ENCODE peak calls at places on chromosomes 16 and 17, in five cellular contexts. One of them, this sample, is unnamed. For H3K4me1, the result is how much of the 10 kb centered on the place peaks cover.

GRCh38 chr16:23423496-23424049 is 29.4 kb downstream of the COG7 start:
- DNase-seq in body of pancreas: peak
- DNase-seq in testis: peak
- DNase-seq in A549: peak
- DNase-seq in uterus: peak
- DNase-seq in this sample: peak

GRCh38 chr17:69669441-69670178 is 255.1 kb downstream of the MAP2K6 start:
- DNase-seq in testis: no peak
- DNase-seq in uterus: no peak
- DNase-seq in A549: no peak
- DNase-seq in body of pancreas: no peak
- DNase-seq in this sample: peak

GRCh38 chr17:20944014-20944905 is 98.6 kb downstream of the USP22 start:
- DNase-seq in uterus: no peak
- DNase-seq in testis: no peak
- DNase-seq in A549: no peak
- DNase-seq in body of pancreas: peak
- DNase-seq in this sample: peak

GRCh38 chr16:77211880-77212735 is 12.9 kb downstream of the SYCE1L start:
- DNase-seq in testis: peak
- DNase-seq in uterus: peak
- DNase-seq in body of pancreas: peak
- DNase-seq in A549: peak
- DNase-seq in this sample: peak

GRCh38 chr16:88068476-88069396 is 117.5 kb downstream of the BANP start:
- DNase-seq in A549: no peak
- DNase-seq in body of pancreas: no peak
- DNase-seq in uterus: no peak
- DNase-seq in testis: no peak
- DNase-seq in this sample: no peak

GRCh38 chr17:6374761-6375312 is 60.1 kb downstream of the AIPL1 start:
- DNase-seq in body of pancreas: peak
- DNase-seq in A549: peak
- DNase-seq in uterus: no peak
- DNase-seq in testis: no peak
- DNase-seq in this sample: no peak

GRCh38 chr16:26396511-26397235 is 670.1 kb upstream of the C16orf82 start:
- DNase-seq in A549: no peak
- DNase-seq in body of pancreas: no peak
- DNase-seq in testis: no peak
- DNase-seq in uterus: no peak
- DNase-seq in this sample: no peak

GRCh38 chr16:10202650-10203049 is 20.4 kb upstream of the GRIN2A start:
- DNase-seq in uterus: no peak
- DNase-seq in A549: no peak
- DNase-seq in body of pancreas: no peak
- DNase-seq in testis: no peak
- DNase-seq in this sample: no peak

GRCh38 chr16:952321-952720 is 18.5 kb downstream of the LMF1 start:
- DNase-seq in body of pancreas: no peak
- DNase-seq in testis: no peak
- DNase-seq in uterus: no peak
- DNase-seq in A549: no peak
- DNase-seq in this sample: no peak

GRCh38 chr17:29112780-29113295 is 67.4 kb downstream of the MYO18A start:
- DNase-seq in body of pancreas: peak
- DNase-seq in uterus: no peak
- DNase-seq in testis: no peak
- DNase-seq in A549: no peak
- DNase-seq in this sample: peak

DNA sequence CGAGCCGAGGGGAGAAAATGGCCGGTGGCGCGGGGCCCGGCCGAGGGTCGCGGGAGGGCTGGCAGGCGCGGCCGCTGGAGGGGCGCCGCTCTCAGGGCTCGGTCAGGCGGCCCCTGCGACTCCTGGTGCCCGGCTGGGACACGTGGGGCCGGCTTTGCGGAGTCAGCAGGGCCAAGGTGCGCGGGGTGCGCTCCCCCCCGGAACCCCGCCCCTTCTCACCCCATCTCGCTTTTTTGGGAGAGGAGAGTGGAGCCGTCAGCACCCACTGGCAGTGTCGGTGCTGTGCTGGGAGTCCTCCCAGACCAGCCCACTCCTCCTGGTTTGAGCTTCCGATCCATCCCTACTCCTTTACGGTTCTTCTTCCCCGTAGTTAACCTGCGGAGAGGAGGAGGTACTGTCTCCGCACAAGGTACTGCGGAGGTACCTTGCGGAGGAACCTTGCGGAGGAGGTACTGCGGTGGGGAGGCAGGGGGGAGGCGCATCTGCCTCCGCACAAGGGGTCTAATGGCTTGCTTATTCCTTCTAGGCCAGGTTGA is 19.0 kb upstream of the CBX8 start:
- DNase-seq in body of pancreas: no peak
- DNase-seq in A549: no peak
- DNase-seq in uterus: no peak
- DNase-seq in testis: no peak
- DNase-seq in this sample: no peak
- TF ChIP-seq POLR2A in body of pancreas: no peak
- TF ChIP-seq POLR2A in A549: no peak
- TF ChIP-seq POLR2A in uterus: no peak
- TF ChIP-seq POLR2A in testis: no peak
- TF ChIP-seq POLR2A in this sample: no peak

GRCh38 chr17:80826955-80827645 is 164.5 kb upstream of the CHMP6 start:
- DNase-seq in A549: peak
- DNase-seq in uterus: peak
- DNase-seq in testis: no peak
- DNase-seq in body of pancreas: no peak
- DNase-seq in this sample: peak
- TF ChIP-seq CTCF in A549: no peak
- TF ChIP-seq CTCF in uterus: no peak
- TF ChIP-seq CTCF in testis: no peak
- TF ChIP-seq CTCF in body of pancreas: no peak
- TF ChIP-seq CTCF in this sample: no peak

DNA sequence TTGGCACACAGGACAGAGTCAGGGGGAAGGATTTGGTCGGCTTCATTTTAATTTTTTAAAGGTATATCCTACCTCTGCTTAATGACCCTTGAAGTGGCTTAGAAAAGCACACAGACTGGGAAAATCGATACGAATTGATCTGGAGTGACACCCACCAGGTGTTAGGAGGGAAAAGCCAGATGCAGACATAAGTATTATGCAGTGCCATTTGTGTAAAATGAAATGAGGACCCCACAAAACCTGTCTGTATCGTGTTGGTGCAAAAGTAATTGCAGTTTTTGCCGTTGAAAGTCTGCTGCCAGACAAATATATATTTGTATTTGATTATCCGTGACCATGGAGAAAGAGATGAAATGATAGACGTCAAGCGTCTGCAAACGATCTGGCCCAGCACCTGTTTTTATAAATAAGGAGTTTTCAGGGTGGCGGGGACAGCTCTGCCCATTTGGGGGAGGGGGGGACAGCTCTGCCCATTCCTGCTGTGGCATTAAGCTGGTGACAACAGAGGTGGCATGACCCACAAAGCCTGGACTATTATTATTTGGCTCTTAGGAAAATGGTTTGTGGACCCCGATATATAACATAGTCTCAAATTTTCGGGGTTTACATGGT is 143.6 kb upstream of the PLCG2 start:
- DNase-seq in uterus: no peak
- DNase-seq in testis: no peak
- DNase-seq in A549: no peak
- DNase-seq in body of pancreas: no peak
- DNase-seq in this sample: no peak
- H3K4me1 ChIP-seq in uterus: under half
- H3K4me1 ChIP-seq in testis: under half
- H3K4me1 ChIP-seq in A549: half or more
- H3K4me1 ChIP-seq in body of pancreas: under half
- H3K4me1 ChIP-seq in this sample: under half

GRCh38 chr17:39763046-39763800 is 25.5 kb downstream of the GRB7 start:
- DNase-seq in testis: no peak
- DNase-seq in body of pancreas: no peak
- DNase-seq in uterus: no peak
- DNase-seq in A549: no peak
- DNase-seq in this sample: no peak

GRCh38 chr17:39761861-39762496 is 24.2 kb downstream of the GRB7 start:
- DNase-seq in A549: no peak
- DNase-seq in body of pancreas: no peak
- DNase-seq in uterus: no peak
- DNase-seq in testis: no peak
- DNase-seq in this sample: no peak

GRCh38 chr17:39767147-39767546 is 29.4 kb downstream of the GRB7 start:
- DNase-seq in testis: no peak
- DNase-seq in A549: no peak
- DNase-seq in body of pancreas: no peak
- DNase-seq in uterus: no peak
- DNase-seq in this sample: no peak

GRCh38 chr17:39765159-39765558 is 27.4 kb downstream of the GRB7 start:
- DNase-seq in body of pancreas: no peak
- DNase-seq in uterus: no peak
- DNase-seq in A549: no peak
- DNase-seq in testis: no peak
- DNase-seq in this sample: no peak

GRCh38 chr17:39765766-39766165 is 28.0 kb downstream of the GRB7 start:
- DNase-seq in body of pancreas: no peak
- DNase-seq in testis: no peak
- DNase-seq in uterus: no peak
- DNase-seq in A549: no peak
- DNase-seq in this sample: no peak
- TF ChIP-seq POLR2A in body of pancreas: no peak
- TF ChIP-seq POLR2A in testis: no peak
- TF ChIP-seq POLR2A in uterus: no peak
- TF ChIP-seq POLR2A in A549: no peak
- TF ChIP-seq POLR2A in this sample: no peak

GRCh38 chr17:7836596-7837374 is 2.8 kb downstream of the KDM6B start:
- DNase-seq in uterus: peak
- DNase-seq in A549: peak
- DNase-seq in body of pancreas: peak
- DNase-seq in testis: peak
- DNase-seq in this sample: peak

GRCh38 chr17:7835818-7836595 is 2.0 kb downstream of the KDM6B start:
- DNase-seq in body of pancreas: peak
- DNase-seq in uterus: no peak
- DNase-seq in A549: peak
- DNase-seq in testis: no peak
- DNase-seq in this sample: peak

GRCh38 chr17:7839199-7839889 is 5.3 kb downstream of the KDM6B start:
- DNase-seq in uterus: no peak
- DNase-seq in A549: no peak
- DNase-seq in testis: no peak
- DNase-seq in body of pancreas: no peak
- DNase-seq in this sample: no peak

GRCh38 chr17:7838291-7839075 is 4.5 kb downstream of the KDM6B start:
- DNase-seq in A549: no peak
- DNase-seq in uterus: peak
- DNase-seq in testis: peak
- DNase-seq in body of pancreas: peak
- DNase-seq in this sample: no peak

GRCh38 chr17:7837375-7838290 is 3.6 kb downstream of the KDM6B start:
- DNase-seq in A549: no peak
- DNase-seq in uterus: no peak
- DNase-seq in testis: no peak
- DNase-seq in body of pancreas: no peak
- DNase-seq in this sample: no peak
- TF ChIP-seq CTCF in A549: no peak
- TF ChIP-seq CTCF in uterus: no peak
- TF ChIP-seq CTCF in testis: no peak
- TF ChIP-seq CTCF in body of pancreas: no peak
- TF ChIP-seq CTCF in this sample: no peak

GRCh38 chr17:68441064-68441770 is 16.1 kb downstream of the WIPI1 start:
- DNase-seq in testis: no peak
- DNase-seq in body of pancreas: no peak
- DNase-seq in A549: no peak
- DNase-seq in uterus: no peak
- DNase-seq in this sample: no peak

GRCh38 chr17:68435876-68436842 is 21.1 kb downstream of the WIPI1 start:
- DNase-seq in uterus: peak
- DNase-seq in body of pancreas: peak
- DNase-seq in A549: peak
- DNase-seq in testis: peak
- DNase-seq in this sample: peak

GRCh38 chr17:68440526-68440925 is 16.8 kb downstream of the WIPI1 start:
- DNase-seq in body of pancreas: no peak
- DNase-seq in A549: no peak
- DNase-seq in testis: no peak
- DNase-seq in uterus: no peak
- DNase-seq in this sample: no peak

GRCh38 chr17:68437979-68438877 is 19.1 kb downstream of the WIPI1 start:
- DNase-seq in A549: no peak
- DNase-seq in uterus: no peak
- DNase-seq in body of pancreas: peak
- DNase-seq in testis: no peak
- DNase-seq in this sample: no peak

GRCh38 chr17:68439656-68440290 is 17.5 kb downstream of the WIPI1 start:
- DNase-seq in testis: no peak
- DNase-seq in uterus: no peak
- DNase-seq in A549: no peak
- DNase-seq in body of pancreas: no peak
- DNase-seq in this sample: no peak
- H3K4me1 ChIP-seq in testis: under half
- H3K4me1 ChIP-seq in uterus: under half
- H3K4me1 ChIP-seq in A549: under half
- H3K4me1 ChIP-seq in body of pancreas: under half
- H3K4me1 ChIP-seq in this sample: under half

GRCh38 chr16:11614587-11615175 is 28.0 kb upstream of the LITAF start:
- DNase-seq in uterus: no peak
- DNase-seq in testis: no peak
- DNase-seq in body of pancreas: no peak
- DNase-seq in A549: no peak
- DNase-seq in this sample: no peak

GRCh38 chr16:11610121-11610505 is 23.4 kb upstream of the LITAF start:
- DNase-seq in A549: no peak
- DNase-seq in testis: no peak
- DNase-seq in body of pancreas: no peak
- DNase-seq in uterus: no peak
- DNase-seq in this sample: peak

GRCh38 chr16:11610580-11610979 is 23.9 kb upstream of the LITAF start:
- DNase-seq in uterus: no peak
- DNase-seq in testis: no peak
- DNase-seq in body of pancreas: no peak
- DNase-seq in A549: no peak
- DNase-seq in this sample: no peak

GRCh38 chr16:11613381-11614303 is 26.9 kb upstream of the LITAF start:
- DNase-seq in testis: peak
- DNase-seq in A549: no peak
- DNase-seq in body of pancreas: no peak
- DNase-seq in uterus: no peak
- DNase-seq in this sample: no peak

GRCh38 chr16:11612110-11612981 is 25.6 kb upstream of the LITAF start:
- DNase-seq in testis: peak
- DNase-seq in uterus: no peak
- DNase-seq in body of pancreas: peak
- DNase-seq in A549: no peak
- DNase-seq in this sample: peak
- TF ChIP-seq POLR2A in testis: no peak
- TF ChIP-seq POLR2A in uterus: no peak
- TF ChIP-seq POLR2A in body of pancreas: peak
- TF ChIP-seq POLR2A in A549: no peak
- TF ChIP-seq POLR2A in this sample: no peak

This sample was measured in thyroid gland.